ENCODE peak calls at places on chromosomes 12 and 14, in five cellular contexts. Q, P, N, I and X are unnamed samples.
A peak's percentile ranks its signal among the peaks of the same experiment; 100 is the strongest.

GRCh38 chr14:54435500-54435981 is 5.6 kb downstream of the CNIH1 start:
- DNase-seq in Q (peak; percentile 14), P (no peak), N (no peak), I (no peak), X (no peak)

GRCh38 chr12:100591979-100592378 is 18.5 kb downstream of the GAS2L3 start:
- DNase-seq in Q (no peak), P (no peak), N (no peak), I (no peak), X (peak; percentile 33)

GRCh38 chr14:74509587-74510210 is 16.1 kb downstream of the ISCA2 start:
- DNase-seq in Q (no peak), P (no peak), N (no peak), I (no peak), X (no peak)

GRCh38 chr14:24273422-24273998 is 2.1 kb upstream of the RABGGTA start:
- DNase-seq in Q (no peak), P (no peak), N (no peak), I (no peak), X (no peak)

GRCh38 chr14:91311284-91311662 is 66.8 kb upstream of the GPR68 start:
- DNase-seq in Q (peak; percentile 74), P (no peak), N (no peak), I (no peak), X (no peak)

GRCh38 chr14:105458010-105458409 is 16.6 kb upstream of the CRIP2 start:
- DNase-seq in Q (no peak), P (no peak), N (no peak), I (no peak), X (no peak)

GRCh38 chr14:97180304-97181200 is 383.4 kb downstream of the VRK1 start:
- DNase-seq in Q (no peak), P (no peak), N (no peak), I (no peak), X (no peak)

GRCh38 chr12:123494124-123494843 is 36.3 kb downstream of the SNRNP35 start:
- DNase-seq in Q (no peak), P (no peak), N (no peak), I (no peak), X (no peak)

GRCh38 chr12:86379337-86379736 is 123.1 kb upstream of the MGAT4C start:
- DNase-seq in Q (no peak), P (no peak), N (no peak), I (no peak), X (no peak)

GRCh38 chr14:99706121-99706900 is 22.2 kb downstream of the CYP46A1 start:
- DNase-seq in Q (no peak), P (no peak), N (peak; percentile 79), I (no peak), X (no peak)

GRCh38 chr14:50242566-50243288 is 11.3 kb upstream of the SOS2 start:
- DNase-seq in Q (no peak), P (no peak), N (no peak), I (no peak), X (peak; percentile 36)

GRCh38 chr12:101551362-101552114 is 43.2 kb upstream of the MYBPC1 start:
- DNase-seq in Q (no peak), P (no peak), N (no peak), I (no peak), X (no peak)

GRCh38 chr12:123160801-123161487 is 10.1 kb upstream of the PITPNM2 start:
- DNase-seq in Q (no peak), P (no peak), N (no peak), I (no peak), X (no peak)

GRCh38 chr12:6375269-6376078 is at the start of gene SCNN1A:
- DNase-seq in Q (no peak), P (no peak), N (no peak), I (no peak), X (no peak)

GRCh38 chr14:81382517-81383225 is 17.5 kb downstream of the STON2 start:
- DNase-seq in Q (no peak), P (no peak), N (no peak), I (no peak), X (peak; percentile 50)

GRCh38 chr14:96058606-96059200 is 19.5 kb downstream of the C14orf132 start:
- DNase-seq in Q (no peak), P (no peak), N (peak; percentile 55), I (no peak), X (no peak)

GRCh38 chr12:7959278-7960063 is 23.5 kb upstream of the SLC2A3 start:
- DNase-seq in Q (peak; percentile 25), P (peak; percentile 70), N (no peak), I (peak; percentile 32), X (no peak)

GRCh38 chr14:37021406-37021805 is 151.0 kb downstream of the SLC25A21 start:
- DNase-seq in Q (no peak), P (no peak), N (no peak), I (no peak), X (no peak)

GRCh38 chr14:29900609-29901350 is 26.9 kb downstream of the PRKD1 start:
- DNase-seq in Q (no peak), P (no peak), N (no peak), I (no peak), X (no peak)

GRCh38 chr12:132142679-132143327 is 1.3 kb downstream of the DDX51 start:
- DNase-seq in Q (no peak), P (no peak), N (no peak), I (no peak), X (no peak)
- H3K4me3 ChIP-seq in Q (peak overlapping the region; percentile 65), P (peak overlapping the region; percentile 88), N (peak overlapping the region; percentile 87), I (peak overlapping the region; percentile 89), X (peak overlapping the region; percentile 57)

DNA sequence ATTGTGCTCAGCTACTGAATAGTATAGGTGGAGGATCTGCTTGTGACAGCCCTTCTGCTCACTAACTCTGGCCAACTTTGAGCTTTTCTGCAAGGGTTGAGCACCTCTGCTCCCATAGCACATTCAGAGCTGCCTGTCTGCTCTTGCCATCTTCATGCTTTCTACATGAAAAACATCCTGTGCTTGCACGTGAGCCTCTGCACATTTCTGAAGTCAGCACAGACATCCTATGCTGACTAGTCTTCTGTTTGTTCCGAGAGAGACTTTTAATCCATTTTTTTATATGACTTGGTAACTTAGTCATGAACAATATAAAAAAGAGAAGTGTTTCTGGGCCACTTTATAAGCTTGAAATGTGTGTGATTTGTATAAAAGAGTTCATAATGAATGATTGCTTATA is 969.3 kb downstream of the TMTC2 start:
- DNase-seq in Q (no peak), P (no peak), N (no peak), I (no peak), X (no peak)
- H3K9me3 ChIP-seq in Q (no peaks in the 10 kb centered on the region), P (no peaks in the 10 kb centered on the region), N (no peaks in the 10 kb centered on the region), I (no peaks in the 10 kb centered on the region), X (no peaks in the 10 kb centered on the region)

DNA sequence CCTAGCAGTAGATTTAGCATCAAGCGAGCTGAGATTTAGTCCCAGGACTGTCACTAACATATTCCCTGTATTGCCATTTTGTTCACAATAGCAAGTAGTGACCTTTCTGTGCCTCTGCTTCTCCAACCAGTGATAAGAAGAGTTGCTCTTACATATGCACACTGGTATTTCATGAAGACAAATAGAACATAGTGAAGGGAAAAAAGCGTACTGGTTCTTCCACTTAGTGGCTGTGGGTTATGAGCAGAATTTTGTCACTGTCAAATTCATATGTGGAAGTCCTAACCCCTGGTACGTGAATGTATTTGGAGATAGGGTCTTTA is 12.3 kb upstream of the PPFIBP1 start:
- DNase-seq in Q (no peak), P (no peak), N (no peak), I (no peak), X (no peak)
- H3K4me3 ChIP-seq in Q (no peak overlapping the region), P (no peak overlapping the region), N (no peak overlapping the region), I (no peak overlapping the region), X (no peak overlapping the region)

GRCh38 chr12:56886319-56886718 is 47.9 kb downstream of the SDR9C7 start:
- DNase-seq in Q (no peak), P (no peak), N (no peak), I (no peak), X (no peak)
- H3K9me3 ChIP-seq in Q (peaks cover 17% of the 10 kb centered on the region), P (no peaks in the 10 kb centered on the region), N (no peaks in the 10 kb centered on the region), I (peaks cover 7% of the 10 kb centered on the region), X (peaks cover 3% of the 10 kb centered on the region)

DNA sequence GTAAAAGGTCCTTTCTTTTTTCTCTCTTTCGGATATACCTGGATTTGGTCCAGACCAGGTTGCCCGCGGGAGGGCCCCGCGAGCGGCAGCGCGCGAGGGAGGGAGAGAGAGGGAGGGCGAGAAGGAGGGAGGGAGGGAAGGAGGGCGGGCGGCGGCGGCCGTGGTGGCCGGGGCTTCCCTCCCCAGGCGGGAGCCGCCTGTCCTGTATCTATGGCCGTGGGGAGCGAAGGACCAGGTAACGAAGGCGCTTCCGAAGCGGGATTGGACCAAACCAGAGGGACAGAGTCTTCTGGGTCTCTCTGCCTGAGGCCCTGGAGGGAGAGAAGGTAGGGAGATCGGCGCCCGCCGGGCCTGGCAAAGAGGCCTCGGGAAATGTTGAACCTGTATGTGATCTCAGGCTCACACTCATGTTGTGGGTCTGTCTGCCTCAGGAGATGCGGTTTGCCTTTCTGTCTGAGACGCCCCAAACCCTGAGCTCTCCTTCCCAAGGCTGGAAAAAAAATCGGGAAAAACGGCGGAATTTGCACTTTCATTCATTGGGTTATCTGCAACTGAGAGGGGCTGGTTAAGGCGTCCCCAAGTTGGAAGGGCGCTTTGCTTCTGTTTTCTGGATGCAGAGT is 5.2 kb upstream of the HOXC9 start:
- DNase-seq in Q (no peak), P (no peak), N (no peak), I (no peak), X (no peak)
- H3K4me3 ChIP-seq in Q (peak overlapping the region; percentile 24), P (no peak overlapping the region), N (peak overlapping the region; percentile 43), I (no peak overlapping the region), X (no peak overlapping the region)

GRCh38 chr14:104249092-104249491 is 110.7 kb downstream of the KIF26A start:
- DNase-seq in Q (no peak), P (no peak), N (no peak), I (no peak), X (no peak)
- H3K9me3 ChIP-seq in Q (no peaks in the 10 kb centered on the region), P (no peaks in the 10 kb centered on the region), N (peaks cover 4% of the 10 kb centered on the region), I (peaks cover 8% of the 10 kb centered on the region), X (no peaks in the 10 kb centered on the region)

DNA sequence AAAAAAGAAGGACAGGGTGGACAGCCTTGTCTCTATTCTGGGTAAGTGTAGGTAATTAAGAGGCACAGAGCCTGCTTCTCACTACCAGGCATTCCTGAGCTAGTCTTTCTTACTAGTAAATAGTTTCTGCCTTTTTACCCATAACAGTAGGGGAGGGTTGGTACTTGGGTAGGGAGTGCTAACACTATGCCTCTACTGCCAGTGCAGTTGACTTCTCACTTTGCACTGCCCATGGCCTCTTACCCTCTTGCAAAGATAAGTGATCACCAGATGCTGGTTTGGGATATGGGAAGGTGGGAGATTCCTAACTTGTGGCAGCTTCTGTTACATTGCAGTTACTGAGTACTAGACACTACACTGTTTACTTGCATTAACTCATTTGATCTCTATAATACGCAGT is 11.6 kb downstream of the AHSA1 start:
- DNase-seq in Q (no peak), P (no peak), N (no peak), I (no peak), X (no peak)
- H3K4me3 ChIP-seq in Q (no peak overlapping the region), P (no peak overlapping the region), N (no peak overlapping the region), I (no peak overlapping the region), X (no peak overlapping the region)

GRCh38 chr12:91194500-91194899 is 11.9 kb upstream of the DCN start:
- DNase-seq in Q (no peak), P (no peak), N (no peak), I (no peak), X (no peak)
- H3K9me3 ChIP-seq in Q (no peaks in the 10 kb centered on the region), P (no peaks in the 10 kb centered on the region), N (no peaks in the 10 kb centered on the region), I (no peaks in the 10 kb centered on the region), X (no peaks in the 10 kb centered on the region)